ENCODE peak calls at places on chromosomes 4 and X, in seven cellular contexts. P is left lung, A is PC-3, S is psoas muscle, U is sigmoid colon, Z is cardiac muscle cell, E is suprapubic skin. C is an unnamed sample. For H3K4me1, the result is how much of the 10 kb centered on the place peaks cover.

GRCh38 chr4:153785830-153786721 is 2.8 kb downstream of the SFRP2 start:
- DNase-seq in S (no peak), U (no peak), P (no peak), Z (peak), A (peak), E (no peak), C (no peak)

GRCh38 chr4:13313856-13314255 is 170.3 kb downstream of the RAB28 start:
- DNase-seq in A (no peak), Z (no peak), U (no peak), S (no peak), E (no peak), P (no peak), C (no peak)

GRCh38 chrX:71533850-71534515 is 1.1 kb downstream of the OGT start:
- DNase-seq in U (no peak), S (no peak), P (peak), A (peak), E (peak), Z (peak), C (peak)

GRCh38 chrX:41180194-41180902 is 95.1 kb downstream of the USP9X start:
- DNase-seq in Z (peak), P (no peak), S (peak), U (no peak), A (peak), E (no peak), C (no peak)

GRCh38 chr4:65508169-65508568 is 162.1 kb downstream of the EPHA5 start:
- DNase-seq in E (no peak), P (no peak), S (no peak), A (peak), Z (no peak), U (no peak), C (no peak)

GRCh38 chrX:68677998-68678397 is 30.5 kb downstream of the STARD8 start:
- DNase-seq in Z (no peak), A (no peak), P (no peak), U (no peak), S (no peak), E (no peak), C (no peak)

GRCh38 chrX:100410083-100410590 is at the start of gene PCDH19:
- DNase-seq in P (peak), E (peak), U (peak), A (peak), Z (peak), S (peak), C (peak)

GRCh38 chrX:134512566-134512965 is 52.6 kb downstream of the HPRT1 start:
- DNase-seq in Z (no peak), A (peak), S (no peak), P (no peak), U (no peak), E (no peak), C (no peak)

GRCh38 chrX:109352121-109352556 is 129.7 kb downstream of the GUCY2F start:
- DNase-seq in U (no peak), E (no peak), Z (no peak), S (no peak), A (no peak), P (no peak), C (peak)

GRCh38 chr4:147019061-147019460 is 73.4 kb upstream of the TTC29 start:
- DNase-seq in Z (peak), A (peak), U (peak), P (no peak), E (peak), S (peak), C (peak)

GRCh38 chr4:152534541-152535231 is 1.2 kb downstream of the FBXW7 start:
- DNase-seq in A (no peak), Z (peak), S (peak), U (no peak), P (peak), E (peak), C (peak)

GRCh38 chrX:48835524-48836329 is at the start of gene PCSK1N:
- DNase-seq in Z (no peak), U (no peak), E (no peak), A (peak), S (no peak), P (no peak), C (no peak)

GRCh38 chr4:177696438-177696966 is 254.3 kb upstream of the AGA start:
- DNase-seq in U (no peak), E (no peak), P (no peak), S (no peak), Z (no peak), A (peak), C (no peak)

GRCh38 chrX:136967965-136968364 is 65.8 kb downstream of the GPR101 start:
- DNase-seq in Z (no peak), U (no peak), P (no peak), A (no peak), S (no peak), E (no peak), C (no peak)

GRCh38 chr4:82457266-82457665 is 26.9 kb downstream of the ENOPH1 start:
- DNase-seq in P (no peak), Z (no peak), S (no peak), U (no peak), E (no peak), A (no peak), C (no peak)

GRCh38 chrX:122220644-122221373 is 963.3 kb upstream of the GRIA3 start:
- DNase-seq in P (no peak), S (no peak), E (no peak), U (no peak), A (no peak), Z (no peak), C (no peak)

GRCh38 chr4:74543247-74543670 is 98.3 kb downstream of the AREG start:
- DNase-seq in U (no peak), Z (no peak), A (no peak), P (no peak), S (no peak), E (no peak), C (no peak)

GRCh38 chrX:131392666-131393065 is 103.6 kb upstream of the IGSF1 start:
- DNase-seq in S (no peak), P (no peak), E (no peak), U (no peak), A (no peak), Z (no peak), C (no peak)

GRCh38 chrX:72609313-72609712 is 36.7 kb upstream of the HDAC8 start:
- DNase-seq in S (no peak), E (no peak), P (no peak), Z (no peak), U (no peak), A (peak), C (no peak)

GRCh38 chr4:4690854-4691253 is 149.0 kb upstream of the STX18 start:
- DNase-seq in S (no peak), E (no peak), A (no peak), P (no peak), U (no peak), Z (no peak), C (no peak)

GRCh38 chr4:4687100-4687499 is 145.3 kb upstream of the STX18 start:
- DNase-seq in E (no peak), Z (no peak), A (no peak), S (no peak), U (no peak), P (no peak), C (no peak)

GRCh38 chr4:4693258-4693657 is 151.4 kb upstream of the STX18 start:
- DNase-seq in Z (no peak), U (no peak), S (no peak), E (no peak), P (no peak), A (no peak), C (no peak)

GRCh38 chr4:4687935-4688727 is 146.3 kb upstream of the STX18 start:
- DNase-seq in A (no peak), Z (no peak), E (no peak), P (no peak), S (no peak), U (no peak), C (no peak)

GRCh38 chr4:4689694-4690440 is 148.0 kb upstream of the STX18 start:
- DNase-seq in P (no peak), A (no peak), Z (no peak), U (no peak), S (no peak), E (no peak), C (no peak)
- TF ChIP-seq CTCF in P (no peak), A (no peak), Z (no peak), U (no peak), S (no peak), E (no peak), C (no peak)

DNA sequence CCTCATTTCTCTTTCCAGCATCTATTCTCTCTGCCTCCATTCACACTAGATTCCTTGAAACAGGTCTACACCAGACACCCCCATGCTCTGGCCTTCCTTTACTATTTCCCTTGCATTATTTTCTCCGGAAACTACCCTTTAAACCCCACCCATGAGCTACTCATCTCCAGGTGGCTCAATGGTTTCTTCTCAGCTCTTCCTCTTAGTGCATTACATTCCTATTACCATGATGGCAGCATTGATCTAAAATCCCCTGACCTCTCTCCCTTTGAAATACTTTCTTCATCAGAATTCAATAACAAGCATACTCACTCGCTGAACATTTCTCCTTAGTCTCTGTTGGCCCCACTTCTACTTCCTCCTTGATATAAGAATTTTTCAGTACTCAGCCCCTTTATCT is 94.6 kb downstream of the SYNPO2 start:
- DNase-seq in E (no peak), Z (no peak), A (no peak), S (no peak), U (no peak), P (no peak), C (no peak)
- H3K27ac ChIP-seq in E (no peak), Z (no peak), A (no peak), S (peak), U (peak), P (no peak), C (no peak)

GRCh38 chrX:13088155-13088485 is 43.7 kb upstream of the FAM9C start:
- DNase-seq in U (no peak), Z (no peak), A (no peak), S (no peak), P (peak), E (no peak), C (no peak)
- H3K4me1 ChIP-seq in U (under half), Z (under half), A (under half), S (under half), P (under half), E (under half), C (under half)

GRCh38 chr4:23717528-23718248 is 172.2 kb downstream of the PPARGC1A start:
- DNase-seq in A (peak), S (no peak), U (no peak), Z (peak), E (no peak), P (no peak), C (no peak)
- TF ChIP-seq CTCF in A (peak), S (peak), U (no peak), Z (peak), E (no peak), P (peak), C (peak)

GRCh38 chr4:76982638-76983579 is 33.4 kb downstream of the SEPTIN11 start:
- DNase-seq in E (no peak), U (no peak), Z (no peak), S (no peak), A (no peak), P (no peak), C (no peak)

GRCh38 chr4:76979236-76979635 is 29.7 kb downstream of the SEPTIN11 start:
- DNase-seq in S (no peak), P (no peak), A (peak), E (no peak), U (no peak), Z (no peak), C (no peak)

GRCh38 chr4:76980280-76980679 is 30.7 kb downstream of the SEPTIN11 start:
- DNase-seq in U (no peak), S (no peak), P (no peak), E (no peak), Z (no peak), A (no peak), C (no peak)

GRCh38 chr4:76984127-76984526 is 34.6 kb downstream of the SEPTIN11 start:
- DNase-seq in P (no peak), A (peak), Z (no peak), U (peak), E (no peak), S (no peak), C (no peak)

GRCh38 chr4:76981649-76982048 is 32.1 kb downstream of the SEPTIN11 start:
- DNase-seq in S (no peak), U (no peak), E (no peak), P (no peak), Z (no peak), A (no peak), C (no peak)
- H3K27ac ChIP-seq in S (no peak), U (no peak), E (no peak), P (no peak), Z (no peak), A (no peak), C (no peak)

GRCh38 chrX:39855748-39856129 is 242.0 kb downstream of the BCOR start:
- DNase-seq in Z (no peak), E (no peak), A (peak), P (no peak), U (no peak), S (no peak), C (no peak)
- H3K4me1 ChIP-seq in Z (under half), E (under half), A (under half), P (under half), U (under half), S (under half), C (under half)